ENCODE peak calls at places on chromosomes 6 and 20, in four cellular contexts. L is GM10248, J is tibial artery, V is psoas muscle. K is an unnamed sample.

GRCh38 chr20:62574612-62574993 is 67.7 kb upstream of the SLCO4A1 start:
- DNase-seq in L (no peak), J (no peak), V (no peak), K (no peak)

GRCh38 chr6:163419413-163420314 is 5.1 kb downstream of the QKI start:
- DNase-seq in L (no peak), J (no peak), V (no peak), K (no peak)

GRCh38 chr20:10433623-10434466 is at the start of gene MKKS:
- DNase-seq in L (peak), J (peak), V (peak), K (no peak)

GRCh38 chr20:25136643-25137559 is 55.0 kb upstream of the VSX1 start:
- DNase-seq in L (no peak), J (peak), V (peak), K (no peak)

GRCh38 chr20:39853664-39854063 is 835.4 kb downstream of the MAFB start:
- DNase-seq in L (peak), J (no peak), V (no peak), K (peak)

GRCh38 chr6:11535801-11536230 is 1.7 kb upstream of the TMEM170B start:
- DNase-seq in L (no peak), J (no peak), V (no peak), K (peak)

GRCh38 chr20:47814632-47815415 is 29.5 kb upstream of the SULF2 start:
- DNase-seq in L (no peak), J (peak), V (no peak), K (no peak)

GRCh38 chr20:10653593-10654288 is 20.1 kb downstream of the JAG1 start:
- DNase-seq in L (no peak), J (peak), V (no peak), K (no peak)

GRCh38 chr20:52941803-52942202 is 30.4 kb upstream of the TSHZ2 start:
- DNase-seq in L (no peak), J (no peak), V (no peak), K (no peak)

GRCh38 chr20:5829241-5829809 is 79.1 kb downstream of the SHLD1 start:
- DNase-seq in L (no peak), J (no peak), V (no peak), K (no peak)

GRCh38 chr6:43953256-43953655 is 174.0 kb downstream of the MRPL14 start:
- DNase-seq in L (no peak), J (no peak), V (no peak), K (no peak)

GRCh38 chr6:42449917-42450313 is 1.8 kb downstream of the TRERF1 start:
- DNase-seq in L (no peak), J (no peak), V (no peak), K (no peak)

GRCh38 chr6:159973406-159973805 is 4.5 kb downstream of the IGF2R start:
- DNase-seq in L (no peak), J (no peak), V (no peak), K (no peak)
- TF ChIP-seq CTCF in L (no peak), J (no peak), V (no peak), K (no peak)

GRCh38 chr6:84568971-84569370 is 195.4 kb downstream of the TBX18 start:
- DNase-seq in L (no peak), J (no peak), V (no peak), K (no peak)
- TF ChIP-seq CTCF in L (peak), J (peak), V (no peak), K (peak)

GRCh38 chr6:69771158-69771906 is 25.5 kb downstream of the LMBRD1 start:
- DNase-seq in L (no peak), J (no peak), V (no peak), K (no peak)

GRCh38 chr6:69763763-69764162 is 33.0 kb downstream of the LMBRD1 start:
- DNase-seq in L (no peak), J (no peak), V (no peak), K (no peak)

DNA sequence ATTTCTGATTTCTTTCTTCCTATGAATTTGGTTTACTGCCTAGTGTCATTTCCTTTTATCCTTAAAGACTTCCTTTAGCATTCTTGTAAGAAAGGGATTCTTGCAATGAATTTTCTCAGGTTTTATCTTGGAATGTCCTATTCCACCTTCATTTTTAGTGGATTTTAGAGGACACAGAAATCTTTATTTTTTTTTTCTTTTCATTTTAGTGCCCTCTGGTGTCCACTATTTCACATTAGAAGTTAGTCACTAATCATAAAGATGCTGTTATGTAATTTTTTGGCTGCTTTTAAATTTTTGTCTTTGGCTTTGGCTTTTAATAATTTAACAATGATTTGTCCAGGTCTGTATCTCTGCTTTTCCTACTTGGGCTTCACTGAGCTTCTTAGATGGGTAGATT is 28.1 kb downstream of the LMBRD1 start:
- DNase-seq in L (no peak), J (no peak), V (no peak), K (no peak)
- TF ChIP-seq CTCF in L (no peak), J (no peak), V (no peak), K (peak)

GRCh38 chr6:132933085-132933484 is 118.7 kb downstream of the RPS12 start:
- DNase-seq in L (no peak), J (no peak), V (no peak), K (no peak)

GRCh38 chr6:132932566-132932965 is 118.2 kb downstream of the RPS12 start:
- DNase-seq in L (no peak), J (no peak), V (no peak), K (no peak)

GRCh38 chr6:132936641-132937040 is 122.3 kb downstream of the RPS12 start:
- DNase-seq in L (no peak), J (no peak), V (no peak), K (no peak)

GRCh38 chr6:132934496-132934895 is 120.1 kb downstream of the RPS12 start:
- DNase-seq in L (no peak), J (no peak), V (no peak), K (no peak)

GRCh38 chr6:132937466-132937906 is 123.1 kb downstream of the RPS12 start:
- DNase-seq in L (peak), J (no peak), V (no peak), K (peak)
- TF ChIP-seq CTCF in L (peak), J (no peak), V (peak), K (peak)

GRCh38 chr6:109094351-109095035 is at the start of gene SESN1:
- DNase-seq in L (peak), J (peak), V (peak), K (no peak)
- TF ChIP-seq CTCF in L (no peak), J (no peak), V (no peak), K (no peak)

GRCh38 chr6:149168968-149169367 is 148.5 kb upstream of the TAB2 start:
- DNase-seq in L (no peak), J (no peak), V (no peak), K (no peak)
- TF ChIP-seq CTCF in L (no peak), J (no peak), V (no peak), K (no peak)

GRCh38 chr20:23096073-23096472 is 9.9 kb upstream of the CD93 start:
- DNase-seq in L (peak), J (no peak), V (no peak), K (no peak)
- TF ChIP-seq CTCF in L (no peak), J (no peak), V (no peak), K (no peak)

K was measured in epithelial cell of proximal tubule.